ENCODE peak calls at places on chromosomes 6 and 20, in five cellular contexts. D is mammary epithelial cell, Z is MM.1S, R is cardiac fibroblast, C is left ventricle myocardium inferior. Q is an unnamed sample.

GRCh38 chr6:37860226-37860839 is 40.8 kb downstream of the ZFAND3 start:
- DNase-seq in C (no peak), R (peak; percentile 69), D (no peak), Z (peak; percentile 21), Q (no peak)

GRCh38 chr20:24382330-24382729 is 87.1 kb upstream of the SYNDIG1 start:
- DNase-seq in C (no peak), Z (no peak), D (no peak), R (no peak), Q (no peak)

GRCh38 chr6:78505178-78505577 is 362.2 kb upstream of the IRAK1BP1 start:
- DNase-seq in C (no peak), Z (peak; percentile 74), D (no peak), R (no peak), Q (no peak)

GRCh38 chr6:153941768-153942167 is 97.3 kb upstream of the OPRM1 start:
- DNase-seq in D (no peak), R (no peak), C (no peak), Z (no peak), Q (no peak)

GRCh38 chr20:48819089-48819488 is 8.7 kb downstream of the PREX1 start:
- DNase-seq in D (no peak), R (no peak), Z (no peak), C (no peak), Q (no peak)

GRCh38 chr6:91653954-91654843 is 1067.3 kb upstream of the MAP3K7 start:
- DNase-seq in R (no peak), D (no peak), Z (peak; percentile 12), C (no peak), Q (no peak)

GRCh38 chr20:50704971-50705370 is 13.6 kb upstream of the RIPOR3 start:
- DNase-seq in D (no peak), C (no peak), R (peak; percentile 46), Z (no peak), Q (no peak)

GRCh38 chr6:158718431-158719126 is 68.7 kb downstream of the SYTL3 start:
- DNase-seq in Z (no peak), D (no peak), R (peak; percentile 38), C (no peak), Q (no peak)

GRCh38 chr20:63580796-63581461 is 6.9 kb upstream of the HELZ2 start:
- DNase-seq in C (no peak), R (peak; percentile 60), Z (peak; percentile 56), D (peak; percentile 79), Q (no peak)

GRCh38 chr6:25042984-25043725 is 107.4 kb upstream of the RIPOR2 start:
- DNase-seq in Z (no peak), C (no peak), R (no peak), D (no peak), Q (no peak)

GRCh38 chr6:110828396-110828795 is 13.1 kb upstream of the CDK19 start:
- DNase-seq in D (peak; percentile 62), R (peak; percentile 33), C (no peak), Z (no peak), Q (no peak)

GRCh38 chr20:18032977-18033892 is 24.5 kb downstream of the OVOL2 start:
- DNase-seq in Z (no peak), C (no peak), D (peak; percentile 25), R (no peak), Q (no peak)

GRCh38 chr20:63973636-63974401 is 4.1 kb upstream of the ZNF512B start:
- DNase-seq in R (peak; percentile 87), D (peak; percentile 65), Z (peak; percentile 85), C (peak; percentile 89), Q (no peak)

GRCh38 chr6:30979076-30979475 is 4.4 kb upstream of the MUC21 start:
- DNase-seq in D (no peak), C (no peak), Z (peak; percentile 37), R (no peak), Q (no peak)

GRCh38 chr20:58832442-58832841 is 18.3 kb downstream of the GNAS-AS1 start:
- DNase-seq in R (no peak), C (no peak), Z (no peak), D (no peak), Q (no peak)

GRCh38 chr20:63576311-63576710 is 2.3 kb upstream of the HELZ2 start:
- DNase-seq in D (no peak), R (no peak), C (no peak), Z (no peak), Q (no peak)

GRCh38 chr20:33862709-33863403 is 51.7 kb downstream of the CHMP4B start:
- DNase-seq in Z (no peak), C (peak; percentile 27), R (peak; percentile 72), D (no peak), Q (peak; percentile 23)

DNA sequence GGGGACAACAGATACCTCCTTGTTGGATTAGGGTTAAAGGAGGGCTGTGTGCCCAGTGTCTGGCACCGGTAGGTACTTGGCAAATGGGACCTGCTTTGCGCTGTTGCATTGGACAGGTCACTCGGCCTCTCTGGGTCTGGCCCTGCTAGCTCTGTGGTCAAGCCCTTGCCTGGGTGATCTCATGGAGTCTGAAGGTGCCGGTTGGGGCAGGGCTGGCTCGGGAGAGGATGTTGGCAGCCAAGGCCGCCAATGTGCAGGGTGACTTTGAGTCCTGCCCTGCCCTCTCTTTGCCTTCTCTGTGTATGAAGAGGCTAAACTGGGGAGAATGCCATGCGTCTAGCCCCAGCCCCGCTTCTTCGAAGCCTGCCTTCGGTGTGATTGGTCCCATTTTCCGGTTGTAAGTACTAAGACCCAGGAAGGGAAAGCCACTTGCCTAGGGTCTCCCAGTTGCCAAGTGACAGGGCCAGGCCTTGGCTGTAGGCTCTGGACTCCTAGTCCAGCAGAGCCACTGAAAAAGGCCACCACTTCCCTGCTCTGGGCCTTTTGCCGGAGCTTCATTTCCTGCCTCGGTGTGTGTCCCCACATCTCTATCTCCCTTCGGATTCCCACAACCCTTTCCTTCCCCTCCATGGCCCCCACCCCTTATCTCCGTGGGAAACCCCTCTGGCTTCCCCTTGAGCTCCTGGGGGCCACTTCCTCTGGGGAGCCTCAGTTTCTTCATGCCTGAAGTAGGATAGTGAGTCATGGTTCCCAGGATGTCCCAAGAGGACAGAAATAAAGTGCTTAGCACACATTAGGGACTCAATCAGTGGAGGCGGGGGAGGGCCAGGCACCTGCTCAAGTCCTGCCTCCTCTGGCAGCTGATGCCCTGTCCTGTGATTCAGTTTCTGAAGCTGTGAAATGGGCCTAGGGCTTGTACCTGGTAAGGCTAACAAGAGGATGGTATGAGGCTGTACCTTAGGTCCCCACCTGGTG is 3.9 kb downstream of the SRC start:
- DNase-seq in R (peak; percentile 70), C (no peak), Z (no peak), D (no peak), Q (no peak)
- H3K4me3 ChIP-seq in R (no peak overlapping the region), C (no peak overlapping the region), Z (no peak overlapping the region), D (no peak overlapping the region), Q (no peak overlapping the region)

GRCh38 chr20:52179331-52180166 is 12.0 kb downstream of the ZFP64 start:
- DNase-seq in D (no peak), C (no peak), Z (peak; percentile 83), R (no peak), Q (no peak)

GRCh38 chr20:52178691-52179090 is 12.9 kb downstream of the ZFP64 start:
- DNase-seq in Z (no peak), D (no peak), C (no peak), R (no peak), Q (no peak)

GRCh38 chr20:52175840-52176239 is 15.7 kb downstream of the ZFP64 start:
- DNase-seq in D (no peak), R (no peak), C (no peak), Z (no peak), Q (no peak)

GRCh38 chr20:52180167-52180840 is 11.3 kb downstream of the ZFP64 start:
- DNase-seq in R (no peak), Z (peak; percentile 22), C (no peak), D (no peak), Q (no peak)
- H3K4me3 ChIP-seq in R (no peak overlapping the region), Z (peak overlapping the region; percentile 12), C (no peak overlapping the region), D (no peak overlapping the region), Q (no peak overlapping the region)

GRCh38 chr6:5785235-5785634 is 221.5 kb downstream of the NRN1 start:
- DNase-seq in C (no peak), Z (no peak), D (no peak), R (no peak), Q (no peak)

GRCh38 chr6:5782783-5783567 is 223.8 kb downstream of the NRN1 start:
- DNase-seq in C (peak; percentile 76), R (no peak), D (no peak), Z (no peak), Q (no peak)

GRCh38 chr6:5786321-5787053 is 220.2 kb downstream of the NRN1 start:
- DNase-seq in D (peak; percentile 80), Z (no peak), R (no peak), C (no peak), Q (no peak)

GRCh38 chr6:5783584-5784089 is 223.1 kb downstream of the NRN1 start:
- DNase-seq in C (no peak), R (no peak), D (no peak), Z (no peak), Q (no peak)

DNA sequence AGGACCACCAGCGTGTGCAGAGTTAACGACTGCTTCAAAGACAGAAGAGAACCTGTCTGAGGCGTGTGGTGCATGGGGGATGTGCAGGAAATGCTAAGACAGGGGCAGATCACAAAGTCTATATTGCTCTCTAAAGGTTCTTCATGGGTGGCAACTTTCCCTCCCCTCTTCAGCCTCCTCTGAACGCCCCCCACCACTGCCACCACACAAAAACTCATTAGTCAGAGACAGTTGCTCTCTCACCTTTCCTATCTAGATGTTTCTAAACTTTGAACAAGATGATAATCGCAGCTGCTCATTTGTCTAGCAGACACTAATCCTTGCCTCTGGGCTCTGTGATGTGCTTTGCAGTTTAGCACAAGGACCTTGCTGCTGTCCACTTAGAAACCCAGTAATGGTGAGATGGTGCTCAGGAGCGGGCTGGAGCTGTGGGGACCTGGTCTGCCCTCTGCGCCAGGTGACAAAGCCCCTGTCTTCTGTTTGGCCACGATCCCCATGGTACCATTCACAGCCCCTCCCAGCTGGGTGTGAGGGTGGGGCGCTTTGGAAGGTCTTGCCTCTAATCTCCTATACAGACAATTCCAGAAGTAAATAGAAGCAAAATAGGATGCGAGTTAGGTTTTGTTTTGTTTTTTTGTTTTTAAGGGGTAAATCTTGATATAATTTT is 219.5 kb downstream of the NRN1 start:
- DNase-seq in Z (no peak), R (no peak), D (no peak), C (no peak), Q (no peak)
- H3K4me3 ChIP-seq in Z (no peak overlapping the region), R (no peak overlapping the region), D (no peak overlapping the region), C (no peak overlapping the region), Q (no peak overlapping the region)

GRCh38 chr6:1395941-1396908 is 6.8 kb downstream of the FOXF2 start:
- DNase-seq in C (no peak), R (no peak), D (no peak), Z (no peak), Q (no peak)
- H3K4me3 ChIP-seq in C (no peak overlapping the region), R (no peak overlapping the region), D (no peak overlapping the region), Z (peak overlapping the region; percentile 27), Q (no peak overlapping the region)

GRCh38 chr6:35342258-35343091 is at the start of gene PPARD:
- DNase-seq in R (peak; percentile 96), D (peak; percentile 96), Z (peak; percentile 91), C (peak; percentile 98), Q (peak; percentile 77)

GRCh38 chr6:35341557-35341956 is 801 bp upstream of the PPARD start:
- DNase-seq in C (no peak), R (no peak), Z (no peak), D (no peak), Q (no peak)

GRCh38 chr6:35343092-35343834 is 905 bp downstream of the PPARD start:
- DNase-seq in Z (no peak), D (peak; percentile 36), C (peak; percentile 36), R (peak; percentile 23), Q (no peak)

GRCh38 chr6:35343835-35344550 is 1.6 kb downstream of the PPARD start:
- DNase-seq in D (no peak), Z (no peak), R (no peak), C (no peak), Q (no peak)
- H3K4me3 ChIP-seq in D (peak overlapping the region; percentile 63), Z (no peak overlapping the region), R (peak overlapping the region; percentile 79), C (peak overlapping the region; percentile 91), Q (peak overlapping the region; percentile 87)

Q was measured in skeletal muscle cell.